ENCODE peak calls at places on chromosomes 7 and 10, in six cellular contexts. T is A549, M is GM12878, H is endothelial cell of umbilical vein, K is K562, L is HepG2. I is an unnamed sample.

GRCh38 chr10:115566867-115567266 is 473.7 kb downstream of the ATRNL1 start:
- DNase-seq in H (no peak), T (no peak), L (peak), M (no peak), K (no peak), I (no peak)

GRCh38 chr10:32489158-32489557 is 43.2 kb downstream of the CCDC7 start:
- DNase-seq in K (no peak), H (no peak), M (no peak), T (no peak), L (no peak), I (no peak)

GRCh38 chr7:95045236-95045923 is 138.0 kb downstream of the PPP1R9A start:
- DNase-seq in M (no peak), K (peak), T (peak), H (peak), L (peak), I (peak)

GRCh38 chr7:17236161-17236560 is 62.3 kb upstream of the AHR start:
- DNase-seq in K (no peak), H (no peak), M (no peak), L (no peak), T (no peak), I (peak)

GRCh38 chr10:95414844-95415545 is 124.2 kb upstream of the PDLIM1 start:
- DNase-seq in M (no peak), L (no peak), T (no peak), H (no peak), K (no peak), I (no peak)

GRCh38 chr7:45001138-45001694 is 1.2 kb downstream of the CCM2 start:
- DNase-seq in H (peak), K (peak), L (no peak), M (no peak), T (no peak), I (peak)

GRCh38 chr10:112461029-112461887 is 14.2 kb downstream of the VTI1A start:
- DNase-seq in T (peak), K (peak), L (no peak), H (peak), M (no peak), I (peak)

GRCh38 chr7:35513828-35514227 is 181.1 kb downstream of the HERPUD2 start:
- DNase-seq in L (no peak), T (no peak), M (no peak), H (no peak), K (no peak), I (no peak)

GRCh38 chr10:78576276-78576675 is 492.5 kb upstream of the ZMIZ1 start:
- DNase-seq in H (no peak), T (no peak), L (no peak), M (no peak), K (no peak), I (no peak)

GRCh38 chr10:14653271-14654161 is 121.2 kb downstream of the FAM107B start:
- DNase-seq in K (no peak), M (no peak), H (peak), T (peak), L (no peak), I (peak)

GRCh38 chr10:69045441-69046300 is 42.2 kb upstream of the SRGN start:
- DNase-seq in L (no peak), K (no peak), M (peak), H (no peak), T (no peak), I (peak)

GRCh38 chr10:60717852-60718251 is 60.4 kb upstream of the CDK1 start:
- DNase-seq in H (no peak), K (peak), T (peak), L (no peak), M (no peak), I (no peak)

GRCh38 chr7:118214051-118214832 is 10.3 kb upstream of the ANKRD7 start:
- DNase-seq in H (peak), L (no peak), M (peak), K (no peak), T (peak), I (no peak)

GRCh38 chr7:28572321-28573058 is 160.2 kb downstream of the CREB5 start:
- DNase-seq in H (no peak), M (no peak), T (no peak), L (no peak), K (no peak), I (no peak)

GRCh38 chr7:128830231-128831177 is at the start of gene FLNC:
- DNase-seq in M (no peak), K (peak), H (peak), L (no peak), T (no peak), I (peak)

GRCh38 chr10:93775330-93775729 is 17.6 kb downstream of the LGI1 start:
- DNase-seq in K (no peak), M (no peak), T (peak), H (no peak), L (peak), I (no peak)

GRCh38 chr7:94041529-94041928 is 37.4 kb upstream of the BET1 start:
- DNase-seq in T (no peak), M (no peak), K (no peak), H (peak), L (no peak), I (no peak)

GRCh38 chr7:106023369-106024322 is 60.6 kb downstream of the CDHR3 start:
- DNase-seq in L (no peak), M (peak), T (no peak), K (peak), H (no peak), I (no peak)

GRCh38 chr10:121362026-121362425 is 236.2 kb downstream of the FGFR2 start:
- DNase-seq in K (no peak), T (no peak), M (no peak), L (no peak), H (no peak), I (no peak)

GRCh38 chr10:22228943-22229755 is 11.3 kb upstream of the EBLN1 start:
- DNase-seq in K (peak), T (peak), L (peak), M (peak), H (peak), I (peak)

GRCh38 chr10:29470355-29470705 is 164.4 kb downstream of the SVIL start:
- DNase-seq in L (no peak), T (peak), H (no peak), K (peak), M (no peak), I (peak)

GRCh38 chr7:155448632-155449007 is 9.3 kb upstream of the EN2 start:
- DNase-seq in M (no peak), T (no peak), K (no peak), H (no peak), L (no peak), I (no peak)

GRCh38 chr7:1669954-1670893 is at the start of gene ELFN1:
- DNase-seq in M (no peak), H (no peak), K (peak), L (no peak), T (peak), I (peak)

GRCh38 chr7:73717991-73718405 is 1.5 kb downstream of the STX1A start:
- DNase-seq in L (no peak), T (no peak), K (peak), M (no peak), H (peak), I (peak)

GRCh38 chr10:7525314-7526016 is 114.6 kb upstream of the SFMBT2 start:
- DNase-seq in M (peak), H (peak), L (peak), K (peak), T (peak), I (peak)

GRCh38 chr10:132577350-132578005 is 39.9 kb downstream of the INPP5A start:
- DNase-seq in H (no peak), K (peak), L (peak), M (no peak), T (peak), I (no peak)

GRCh38 chr10:96588601-96589419 is 2.0 kb upstream of the TM9SF3 start:
- DNase-seq in K (no peak), H (no peak), L (no peak), M (peak), T (no peak), I (no peak)

GRCh38 chr10:96840841-96841518 is 8.9 kb downstream of the LCOR start:
- DNase-seq in M (no peak), K (peak), L (peak), H (peak), T (peak), I (peak)

GRCh38 chr7:148535227-148535626 is 55.3 kb upstream of the C7orf33 start:
- DNase-seq in K (peak), H (no peak), M (no peak), T (peak), L (no peak), I (peak)

GRCh38 chr7:98945852-98946251 is 67.5 kb downstream of the TRRAP start:
- DNase-seq in L (no peak), H (no peak), M (no peak), K (no peak), T (no peak), I (no peak)

GRCh38 chr7:157612664-157613561 is 276.1 kb downstream of the DNAJB6 start:
- DNase-seq in L (no peak), T (no peak), M (no peak), K (no peak), H (no peak), I (peak)

GRCh38 chr7:151397026-151397425 is 12.8 kb downstream of the WDR86 start:
- DNase-seq in L (no peak), M (no peak), T (no peak), K (no peak), H (no peak), I (no peak)

GRCh38 chr7:30159698-30160143 is 24.9 kb downstream of the MTURN start:
- DNase-seq in K (peak), L (peak), T (peak), H (no peak), M (no peak), I (peak)

GRCh38 chr10:122986340-122986739 is 6.1 kb downstream of the PSTK start:
- DNase-seq in T (no peak), L (no peak), H (no peak), K (no peak), M (no peak), I (no peak)

GRCh38 chr10:103649654-103650423 is 156.3 kb downstream of the NEURL1 start:
- DNase-seq in M (no peak), T (no peak), H (no peak), L (no peak), K (no peak), I (no peak)

DNA sequence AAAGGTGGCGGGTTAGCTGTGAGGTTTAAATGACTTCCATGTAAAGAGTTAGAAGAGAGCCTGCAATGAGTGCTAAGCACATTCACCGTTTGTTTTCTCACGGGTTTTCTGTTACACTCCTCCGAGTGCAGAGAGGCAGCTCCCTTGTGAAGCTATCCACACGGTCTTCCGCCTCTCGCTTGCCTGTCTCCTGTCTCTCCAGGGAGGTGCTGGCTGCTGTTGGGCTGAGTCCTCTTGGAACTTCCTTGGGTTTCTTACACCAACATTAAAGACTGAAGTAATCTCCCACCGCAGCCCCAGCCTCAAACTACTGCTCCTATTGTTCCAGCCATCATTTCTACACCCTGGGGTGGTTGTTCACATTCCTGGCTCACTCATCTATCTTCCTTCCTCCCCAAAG is 14.3 kb downstream of the ESYT2 start:
- DNase-seq in K (no peak), L (no peak), M (no peak), T (no peak), H (no peak), I (no peak)
- TF ChIP-seq MYC in K (no peak), L (no peak), M (no peak), T (no peak), H (no peak), I (no peak)

GRCh38 chr10:82221750-82222149 is 346.8 kb downstream of the NRG3 start:
- DNase-seq in M (no peak), H (no peak), K (no peak), T (no peak), L (no peak), I (peak)
- TF ChIP-seq CTCF in M (peak), H (no peak), K (no peak), T (no peak), L (no peak), I (no peak)

GRCh38 chr7:40525764-40526163 is 391.0 kb downstream of the SUGCT start:
- DNase-seq in T (no peak), L (no peak), K (no peak), M (no peak), H (no peak), I (no peak)

GRCh38 chr7:40530292-40530691 is 395.5 kb downstream of the SUGCT start:
- DNase-seq in M (no peak), T (no peak), K (no peak), L (no peak), H (no peak), I (no peak)

GRCh38 chr7:40527723-40528122 is 392.9 kb downstream of the SUGCT start:
- DNase-seq in K (no peak), H (no peak), M (no peak), L (no peak), T (no peak), I (no peak)

GRCh38 chr7:40531946-40532345 is 397.1 kb downstream of the SUGCT start:
- DNase-seq in K (no peak), L (no peak), H (no peak), M (no peak), T (no peak), I (no peak)

DNA sequence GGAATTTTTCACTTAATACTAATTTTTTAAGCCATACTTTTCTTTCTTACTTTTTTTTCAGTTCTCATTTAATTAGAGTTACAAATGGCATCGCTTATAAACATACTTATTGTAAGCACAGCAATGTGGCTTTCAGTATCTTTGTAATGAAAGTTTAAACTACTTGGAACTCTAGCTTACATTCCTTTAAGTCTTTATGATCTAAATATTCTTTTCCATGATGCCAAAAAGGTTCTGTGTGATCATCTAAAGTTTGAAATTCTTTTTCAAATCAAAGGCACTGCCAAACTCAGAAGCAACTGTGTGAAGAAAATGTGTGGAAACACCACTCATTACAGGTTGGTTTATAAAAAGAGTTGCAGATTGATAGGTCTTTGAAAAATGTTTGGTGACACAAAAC is 392.1 kb downstream of the SUGCT start:
- DNase-seq in H (no peak), M (no peak), L (no peak), T (no peak), K (no peak), I (no peak)
- TF ChIP-seq MYC in H (no peak), M (no peak), L (no peak), T (no peak), K (no peak), I (no peak)

DNA sequence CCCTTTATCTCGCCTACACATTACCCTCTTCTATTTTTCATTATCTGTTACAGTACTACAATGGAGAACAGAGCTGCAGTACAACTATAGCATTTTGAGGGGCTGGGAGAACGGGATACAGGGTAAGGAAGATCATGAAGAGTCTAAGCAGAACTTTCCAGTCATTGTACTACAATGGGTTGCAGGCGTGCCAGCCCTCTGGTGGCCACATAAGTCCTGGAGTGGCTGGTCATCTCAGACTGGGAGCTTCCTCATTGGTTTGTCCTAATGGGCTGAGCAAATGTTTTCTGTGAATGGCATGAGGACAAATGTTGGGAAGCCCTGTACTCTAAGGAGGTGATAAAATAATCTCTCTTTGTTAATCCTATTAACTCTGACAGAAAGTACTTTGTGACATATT is 33.0 kb downstream of the TMEM106B start:
- DNase-seq in H (peak), K (peak), T (peak), M (no peak), L (peak), I (peak)
- TF ChIP-seq CTCF in H (peak), K (peak), T (peak), M (peak), L (peak), I (peak)

DNA sequence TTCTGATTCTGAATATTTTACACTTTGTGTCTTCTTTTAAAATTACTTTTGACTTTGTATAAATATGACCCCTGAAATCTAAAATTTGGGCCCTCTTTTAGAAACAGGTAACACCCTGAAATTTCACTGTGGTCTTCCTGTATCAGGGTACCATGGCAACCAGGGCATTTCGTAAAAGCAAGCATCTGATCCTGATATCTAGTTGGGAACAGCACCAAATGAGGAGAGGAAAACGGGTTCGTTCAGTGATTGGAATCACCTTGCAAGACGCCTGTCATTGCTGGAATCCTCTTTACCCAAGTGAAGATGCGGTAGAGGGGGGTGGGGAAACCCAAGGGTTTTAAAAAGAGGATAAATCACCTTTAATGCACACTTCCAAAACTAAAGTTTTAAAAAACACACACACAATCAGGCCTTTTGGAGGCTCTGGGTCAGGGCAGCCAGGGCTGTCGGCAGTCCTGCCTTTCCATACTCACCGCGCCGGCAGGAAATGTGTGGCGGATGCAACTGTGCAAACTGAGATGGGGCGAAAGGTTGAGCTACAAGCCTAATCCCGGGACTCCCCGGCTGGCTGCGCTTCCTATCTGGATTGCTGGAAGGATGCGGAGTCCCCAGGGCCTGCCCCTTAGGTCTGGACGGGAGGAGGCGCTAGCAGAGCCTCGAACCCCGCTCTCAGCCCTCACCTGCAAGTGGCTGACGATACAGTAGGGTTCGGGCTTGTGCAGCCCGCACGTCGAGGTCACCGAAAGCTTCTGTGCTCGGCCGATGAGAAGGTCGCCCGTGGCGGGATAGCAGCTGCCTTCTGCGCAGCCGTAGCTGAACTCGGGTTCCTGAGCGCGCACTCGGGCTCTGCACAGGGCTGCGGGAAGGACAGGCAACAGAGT is 1.8 kb downstream of the LAMB1 start:
- DNase-seq in H (peak), K (no peak), L (no peak), T (peak), M (no peak), I (no peak)
- TF ChIP-seq MYC in H (no peak), K (no peak), L (no peak), T (no peak), M (no peak), I (no peak)

GRCh38 chr7:26368542-26368941 is 76.9 kb downstream of the SNX10 start:
- DNase-seq in L (no peak), M (no peak), H (peak), T (peak), K (no peak), I (no peak)
- TF ChIP-seq CTCF in L (no peak), M (no peak), H (no peak), T (peak), K (no peak), I (no peak)

GRCh38 chr7:40881405-40881926 is 746.7 kb downstream of the SUGCT start:
- DNase-seq in T (no peak), L (no peak), H (peak), K (no peak), M (no peak), I (no peak)
- TF ChIP-seq MYC in T (no peak), L (no peak), H (no peak), K (no peak), M (no peak), I (no peak)

GRCh38 chr10:106401161-106401560 is 763.3 kb downstream of the SORCS1 start:
- DNase-seq in K (no peak), M (no peak), H (no peak), T (no peak), L (no peak), I (no peak)
- TF ChIP-seq CTCF in K (no peak), M (no peak), H (no peak), T (no peak), L (no peak), I (no peak)

DNA sequence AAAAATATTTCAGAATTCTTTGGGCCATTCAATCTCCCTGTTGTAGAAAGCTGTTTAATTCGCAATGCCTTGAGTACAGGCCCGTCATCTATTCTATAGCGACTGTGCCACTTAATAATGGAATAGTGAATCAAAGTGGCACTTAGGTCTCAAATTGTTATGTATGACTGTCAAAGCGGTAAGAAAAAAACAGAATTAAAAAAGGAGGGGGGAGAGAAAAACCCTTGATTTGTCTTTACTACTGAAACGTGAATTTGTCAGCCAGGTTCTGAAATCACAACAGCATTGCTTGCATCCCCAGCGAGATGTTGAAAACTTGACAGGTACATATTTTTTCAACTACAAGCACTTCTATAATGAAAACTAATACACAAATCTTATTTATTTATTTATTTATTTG is 320.9 kb downstream of the TFEC start:
- DNase-seq in M (no peak), T (no peak), L (no peak), K (no peak), H (no peak), I (no peak)
- TF ChIP-seq MYC in M (no peak), T (no peak), L (no peak), K (no peak), H (no peak), I (no peak)

DNA sequence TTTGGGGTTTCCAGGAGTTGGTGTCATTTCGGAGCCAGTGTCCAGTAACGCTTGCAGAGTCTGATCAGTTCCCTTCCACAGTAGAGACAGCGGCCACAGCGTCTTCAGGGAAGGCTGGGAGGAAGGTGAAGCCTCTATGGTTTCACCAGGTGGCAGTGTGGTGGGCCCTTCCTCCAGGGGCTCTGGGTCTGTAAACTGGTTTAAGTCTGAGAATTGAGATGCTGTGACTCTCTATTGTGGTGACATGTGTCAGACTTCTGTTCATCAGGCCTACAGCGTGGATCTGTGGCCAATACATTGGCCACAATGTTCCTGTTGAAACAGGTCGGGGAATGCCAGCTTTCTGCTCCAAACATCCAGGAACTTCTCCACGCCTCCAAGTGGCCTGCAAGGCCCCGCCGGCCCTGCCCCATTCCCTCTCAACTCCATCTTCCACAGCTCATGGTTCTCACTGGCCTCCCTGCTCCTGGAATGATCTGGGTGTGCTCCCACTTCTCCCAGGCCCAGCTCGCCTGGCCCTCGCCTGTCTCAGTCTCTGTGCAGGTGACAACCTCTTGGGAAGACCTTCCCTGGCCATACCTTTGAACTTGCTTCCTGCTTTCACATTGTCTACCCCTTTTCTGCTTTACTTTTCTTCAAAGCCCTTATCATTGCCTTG is 124.5 kb upstream of the FAM20C start:
- DNase-seq in T (no peak), L (no peak), K (no peak), M (no peak), H (no peak), I (no peak)
- TF ChIP-seq CTCF in T (no peak), L (peak), K (peak), M (no peak), H (no peak), I (no peak)